ENCODE peak calls at places on chromosomes 6 and 20, in nine cellular contexts. Z is HT-29; J is IMR-90; O is AG04450; T is HEK293T; H is AG08396; P is activated B cell treated with CpG ODN at 0.5 μM for 24 hours; X is H54; L is activated naive CD4-positive, alpha-beta T cell treated with Interleukin-2 at 50 U/mL for 16 hours. F is an unnamed sample.

GRCh38 chr20:21705466-21706344 is at the start of gene PAX1:
- DNase-seq in H (no peak), P (no peak), L (no peak), T (peak), J (no peak), Z (no peak), X (no peak), O (no peak), F (no peak)

GRCh38 chr6:40733770-40734396 is 146.7 kb upstream of the LRFN2 start:
- DNase-seq in H (no peak), T (no peak), Z (no peak), X (no peak), J (no peak), P (no peak), O (no peak), L (no peak), F (no peak)

GRCh38 chr6:112014483-112014882 is 39.4 kb upstream of the CCN6 start:
- DNase-seq in L (no peak), P (no peak), Z (no peak), X (no peak), T (no peak), J (peak), O (peak), H (peak), F (no peak)

GRCh38 chr6:39072830-39073229 is 24.2 kb downstream of the GLP1R start:
- DNase-seq in J (no peak), P (no peak), T (no peak), H (no peak), O (no peak), Z (no peak), L (no peak), X (no peak), F (no peak)

GRCh38 chr6:137491478-137491877 is 2.7 kb downstream of the OLIG3 start:
- DNase-seq in L (no peak), O (no peak), Z (no peak), J (no peak), X (no peak), P (no peak), H (no peak), T (no peak), F (no peak)

GRCh38 chr6:170022291-170022722 is 268.6 kb downstream of the DLL1 start:
- DNase-seq in L (no peak), Z (no peak), H (no peak), P (peak), T (no peak), J (no peak), O (no peak), X (no peak), F (no peak)

GRCh38 chr20:20017001-20017851 is at the start of gene NAA20:
- DNase-seq in Z (peak), L (peak), J (peak), H (peak), O (peak), T (peak), X (peak), P (peak), F (peak)

GRCh38 chr20:39048000-39048696 is 86.0 kb downstream of the DHX35 start:
- DNase-seq in O (peak), T (peak), J (peak), X (peak), Z (peak), H (peak), L (peak), P (peak), F (peak)

GRCh38 chr6:118288355-118289124 is 259.6 kb upstream of the PLN start:
- DNase-seq in J (peak), H (peak), T (no peak), X (no peak), P (no peak), O (no peak), L (no peak), Z (no peak), F (peak)

GRCh38 chr20:58037631-58038030 is 190.8 kb downstream of the ANKRD60 start:
- DNase-seq in P (no peak), J (no peak), L (no peak), H (no peak), Z (no peak), X (no peak), T (no peak), O (no peak), F (no peak)

GRCh38 chr6:3239110-3239830 is 11.8 kb upstream of the TUBB2B start:
- DNase-seq in Z (peak), P (no peak), T (peak), J (no peak), O (no peak), X (no peak), L (no peak), H (no peak), F (no peak)

GRCh38 chr20:51763965-51764602 is 4.1 kb downstream of the ATP9A start:
- DNase-seq in T (no peak), P (no peak), L (no peak), J (peak), H (no peak), X (no peak), O (no peak), Z (no peak), F (no peak)

GRCh38 chr20:15375836-15376235 is 1038.4 kb upstream of the FLRT3 start:
- DNase-seq in T (no peak), Z (no peak), L (no peak), P (no peak), O (no peak), J (no peak), X (no peak), H (no peak), F (no peak)

GRCh38 chr6:47276377-47276776 is 33.3 kb downstream of the TNFRSF21 start:
- DNase-seq in T (no peak), O (peak), X (no peak), L (no peak), H (no peak), Z (no peak), J (peak), P (no peak), F (no peak)

GRCh38 chr6:35142578-35142977 is 1.4 kb upstream of the TCP11 start:
- DNase-seq in Z (no peak), L (no peak), T (no peak), P (no peak), O (no peak), J (peak), X (no peak), H (no peak), F (no peak)

GRCh38 chr6:137487181-137487910 is 6.8 kb downstream of the OLIG3 start:
- DNase-seq in X (no peak), O (no peak), P (no peak), Z (no peak), T (no peak), J (no peak), H (no peak), L (no peak), F (no peak)

GRCh38 chr6:51108563-51109234 is 290.0 kb downstream of the TFAP2B start:
- DNase-seq in T (no peak), H (no peak), X (no peak), Z (no peak), O (no peak), P (no peak), J (no peak), L (no peak), F (no peak)

GRCh38 chr6:15332441-15332840 is 86.6 kb downstream of the JARID2 start:
- DNase-seq in X (no peak), O (peak), J (peak), P (no peak), L (no peak), H (no peak), Z (no peak), T (no peak), F (no peak)

GRCh38 chr6:166866839-166867637 is 89.3 kb downstream of the RNASET2 start:
- DNase-seq in Z (no peak), X (no peak), L (no peak), O (no peak), T (no peak), P (no peak), J (no peak), H (no peak), F (no peak)

GRCh38 chr6:105601541-105602174 is 198.8 kb upstream of the PREP start:
- DNase-seq in L (peak), O (peak), T (no peak), P (no peak), X (no peak), J (peak), H (peak), Z (peak), F (peak)

GRCh38 chr6:34490390-34491090 is 24.7 kb downstream of the PACSIN1 start:
- DNase-seq in O (no peak), J (no peak), H (no peak), X (no peak), Z (no peak), L (no peak), P (no peak), T (no peak), F (no peak)

GRCh38 chr6:55568779-55569439 is 10.1 kb downstream of the HMGCLL1 start:
- DNase-seq in J (no peak), X (no peak), P (no peak), Z (no peak), H (no peak), O (no peak), L (no peak), T (no peak), F (no peak)

GRCh38 chr6:155347800-155348199 is 33.5 kb upstream of the TFB1M start:
- DNase-seq in Z (no peak), X (no peak), T (no peak), L (no peak), O (no peak), J (no peak), P (no peak), H (no peak), F (no peak)

GRCh38 chr20:57826731-57827287 is 117.0 kb upstream of the PMEPA1 start:
- DNase-seq in H (no peak), J (no peak), L (no peak), Z (no peak), X (no peak), O (no peak), T (no peak), P (no peak), F (no peak)

GRCh38 chr20:60008130-60008808 is 50.0 kb downstream of the CDH26 start:
- DNase-seq in J (no peak), L (no peak), O (no peak), Z (no peak), X (no peak), H (no peak), P (no peak), T (no peak), F (no peak)

GRCh38 chr6:74182992-74183391 is 487.0 kb downstream of the CD109 start:
- DNase-seq in Z (no peak), O (no peak), X (no peak), J (peak), P (no peak), H (no peak), L (no peak), T (no peak), F (no peak)

GRCh38 chr20:37392441-37393195 is 46.7 kb downstream of the SRC start:
- DNase-seq in P (no peak), X (no peak), Z (no peak), J (no peak), T (peak), L (no peak), H (peak), O (no peak), F (no peak)

GRCh38 chr6:13278184-13278583 is 50.2 kb downstream of the TBC1D7 start:
- DNase-seq in Z (peak), O (no peak), T (peak), P (no peak), J (no peak), X (no peak), H (no peak), L (no peak), F (no peak)

GRCh38 chr6:148407372-148407771 is 64.7 kb downstream of the SASH1 start:
- DNase-seq in T (no peak), L (no peak), Z (no peak), O (peak), H (peak), X (peak), J (peak), P (no peak), F (no peak)

GRCh38 chr6:127300411-127300810 is 33.7 kb downstream of the RNF146 start:
- DNase-seq in X (peak), O (peak), J (peak), H (peak), L (no peak), T (no peak), P (no peak), Z (no peak), F (no peak)

GRCh38 chr20:58682656-58683055 is 9.9 kb upstream of the NPEPL1 start:
- DNase-seq in P (no peak), Z (no peak), X (no peak), L (no peak), O (no peak), T (no peak), J (peak), H (no peak), F (no peak)

GRCh38 chr6:144362042-144363018 is 77.2 kb downstream of the UTRN start:
- DNase-seq in O (no peak), P (no peak), T (no peak), J (no peak), X (no peak), H (no peak), Z (peak), L (no peak), F (no peak)

GRCh38 chr6:119351005-119351394 is 1.4 kb upstream of the MAN1A1 start:
- DNase-seq in P (no peak), X (no peak), H (peak), O (no peak), J (peak), L (no peak), T (no peak), Z (no peak), F (no peak)

GRCh38 chr6:16676376-16676775 is 84.9 kb downstream of the ATXN1 start:
- DNase-seq in O (no peak), P (no peak), L (no peak), T (no peak), J (no peak), H (no peak), Z (no peak), X (no peak), F (no peak)

GRCh38 chr6:35810831-35811698 is 5.9 kb downstream of the LHFPL5 start:
- DNase-seq in L (no peak), O (no peak), J (peak), X (no peak), P (no peak), H (peak), T (no peak), Z (peak), F (no peak)

GRCh38 chr20:50163570-50164317 is 10.2 kb upstream of the PEDS1 start:
- DNase-seq in T (no peak), L (no peak), J (peak), H (no peak), X (no peak), O (no peak), P (no peak), Z (peak), F (no peak)

GRCh38 chr20:19095762-19096161 is 116.7 kb upstream of the SLC24A3 start:
- DNase-seq in O (no peak), L (no peak), Z (no peak), H (no peak), T (no peak), X (no peak), P (no peak), J (no peak), F (no peak)

GRCh38 chr6:113909224-113909856 is 52.2 kb downstream of the MARCKS start:
- DNase-seq in T (peak), Z (peak), J (peak), X (peak), L (no peak), O (peak), P (no peak), H (peak), F (no peak)

GRCh38 chr6:148972481-148972880 is 225.7 kb downstream of the UST start:
- DNase-seq in H (no peak), P (peak), Z (peak), J (no peak), X (no peak), L (peak), T (no peak), O (no peak), F (no peak)

GRCh38 chr6:39209360-39209811 is 19.9 kb downstream of the KCNK5 start:
- DNase-seq in J (no peak), Z (no peak), P (no peak), H (no peak), O (no peak), L (no peak), X (no peak), T (no peak), F (no peak)